ENCODE peak calls at places on chromosome 14, in seven cellular contexts. W, G, R, F, U, N and I are unnamed samples.

GRCh38 chr14:34266344-34266743 is 195.7 kb downstream of the SPTSSA start:
- DNase-seq in U (no peak), W (no peak), G (no peak), F (no peak), N (no peak), R (no peak), I (no peak)

GRCh38 chr14:98946995-98947394 is 325.0 kb downstream of the BCL11B start:
- DNase-seq in R (peak; percentile 24), N (no peak), G (no peak), U (no peak), F (peak; percentile 32), W (no peak), I (no peak)

GRCh38 chr14:103199141-103199540 is 75.9 kb downstream of the TNFAIP2 start:
- DNase-seq in N (no peak), R (no peak), F (no peak), G (no peak), U (no peak), W (no peak), I (no peak)

GRCh38 chr14:23645812-23646647 is 9.9 kb downstream of the DHRS2 start:
- DNase-seq in W (no peak), F (no peak), R (no peak), G (no peak), U (no peak), N (no peak), I (no peak)

GRCh38 chr14:53670701-53671100 is 285.9 kb downstream of the BMP4 start:
- DNase-seq in R (no peak), N (no peak), W (no peak), F (no peak), U (no peak), G (no peak), I (no peak)

GRCh38 chr14:103546651-103547454 is 15.6 kb downstream of the BAG5 start:
- DNase-seq in W (peak; percentile 84), U (peak; percentile 80), N (no peak), F (peak; percentile 83), G (peak; percentile 60), R (peak; percentile 72), I (peak; percentile 71)

GRCh38 chr14:55120466-55121144 is 8.4 kb upstream of the LGALS3 start:
- DNase-seq in N (no peak), G (no peak), U (no peak), R (no peak), F (no peak), W (peak; percentile 60), I (no peak)

GRCh38 chr14:84458881-84459280 is 1071.1 kb upstream of the FLRT2 start:
- DNase-seq in W (no peak), R (no peak), F (no peak), N (no peak), G (no peak), U (no peak), I (no peak)

GRCh38 chr14:95533391-95533821 is 1.4 kb upstream of the GLRX5 start:
- DNase-seq in G (no peak), U (no peak), W (no peak), R (no peak), F (no peak), N (no peak), I (no peak)

GRCh38 chr14:73251516-73252215 is 14.4 kb downstream of the PAPLN start:
- DNase-seq in R (no peak), G (no peak), W (no peak), F (no peak), N (no peak), U (no peak), I (no peak)

GRCh38 chr14:68978550-68978911 is 571 bp downstream of the ACTN1 start:
- DNase-seq in F (peak; percentile 80), U (peak; percentile 67), N (no peak), R (peak; percentile 71), G (no peak), W (peak; percentile 79), I (peak; percentile 25)

GRCh38 chr14:58131386-58131785 is 20.6 kb downstream of the ARMH4 start:
- DNase-seq in N (no peak), W (no peak), F (no peak), G (no peak), R (no peak), U (no peak), I (no peak)

GRCh38 chr14:23174785-23175184 is 8.7 kb downstream of the SLC7A8 start:
- DNase-seq in F (no peak), U (no peak), N (no peak), R (no peak), W (no peak), G (no peak), I (no peak)

GRCh38 chr14:69238883-69239282 is 21.1 kb upstream of the GALNT16 start:
- DNase-seq in R (no peak), F (no peak), G (no peak), N (no peak), W (no peak), U (no peak), I (no peak)

GRCh38 chr14:100221419-100222218 is 17.3 kb upstream of the YY1 start:
- DNase-seq in G (peak; percentile 31), W (peak; percentile 80), F (no peak), N (no peak), U (peak; percentile 49), R (peak; percentile 39), I (peak; percentile 76)

GRCh38 chr14:105484069-105484996 is 2.4 kb upstream of the CRIP1 start:
- DNase-seq in N (no peak), W (peak; percentile 73), F (no peak), U (no peak), G (no peak), R (peak; percentile 63), I (peak; percentile 79)

GRCh38 chr14:102170061-102170460 is 30.4 kb downstream of the WDR20 start:
- DNase-seq in R (no peak), W (no peak), N (no peak), F (no peak), G (no peak), U (no peak), I (no peak)

GRCh38 chr14:96470331-96470730 is 31.9 kb upstream of the PAPOLA start:
- DNase-seq in U (no peak), R (no peak), W (no peak), G (no peak), F (no peak), N (no peak), I (no peak)

GRCh38 chr14:58884442-58884841 is 246.7 kb downstream of the DACT1 start:
- DNase-seq in R (no peak), F (no peak), U (no peak), W (no peak), N (no peak), G (no peak), I (no peak)

GRCh38 chr14:20707622-20708021 is 19.1 kb downstream of the ANG start:
- DNase-seq in U (peak; percentile 75), R (no peak), W (no peak), G (no peak), F (no peak), N (no peak), I (no peak)

GRCh38 chr14:104393898-104394605 is 185.5 kb upstream of the C14orf180 start:
- DNase-seq in G (peak; percentile 63), F (peak; percentile 7), N (no peak), R (peak; percentile 69), W (peak; percentile 67), U (peak; percentile 30), I (peak; percentile 83)

GRCh38 chr14:102849522-102850379 is 72.5 kb downstream of the TRAF3 start:
- DNase-seq in U (no peak), F (no peak), W (no peak), N (no peak), G (no peak), R (no peak), I (no peak)

GRCh38 chr14:23398348-23398747 is 9.7 kb downstream of the MYH6 start:
- DNase-seq in G (no peak), R (no peak), F (no peak), W (no peak), U (no peak), N (no peak), I (no peak)

GRCh38 chr14:31926123-31926522 is 151.0 kb upstream of the ARHGAP5 start:
- DNase-seq in U (no peak), W (no peak), N (no peak), G (no peak), F (no peak), R (no peak), I (peak; percentile 47)

DNA sequence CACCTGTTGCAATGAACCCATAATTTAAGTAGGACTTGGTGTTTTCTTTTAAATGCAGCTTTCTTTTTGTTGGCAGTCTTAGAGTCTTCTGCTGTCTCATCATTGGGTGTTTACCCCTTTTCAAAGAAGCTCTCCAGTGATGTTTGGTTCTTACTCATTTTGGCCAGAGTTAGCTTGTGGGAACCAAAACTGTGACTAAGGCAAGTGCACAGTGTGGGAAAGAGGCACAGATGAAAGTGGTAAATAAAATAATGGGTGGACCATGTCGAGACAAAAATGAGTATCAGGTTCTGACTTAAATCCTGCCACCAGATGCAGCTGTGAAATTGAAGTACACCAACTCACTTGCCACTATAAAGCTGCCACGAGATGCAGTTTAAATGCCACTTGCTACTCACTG is 615.4 kb upstream of the MIS18BP1 start:
- DNase-seq in F (no peak), R (no peak), W (no peak), U (no peak), N (no peak), G (no peak), I (no peak)
- H3K4me3 ChIP-seq in F (no peak overlapping the region), R (no peak overlapping the region), W (no peak overlapping the region), U (no peak overlapping the region), N (no peak overlapping the region), G (no peak overlapping the region), I (no peak overlapping the region)

DNA sequence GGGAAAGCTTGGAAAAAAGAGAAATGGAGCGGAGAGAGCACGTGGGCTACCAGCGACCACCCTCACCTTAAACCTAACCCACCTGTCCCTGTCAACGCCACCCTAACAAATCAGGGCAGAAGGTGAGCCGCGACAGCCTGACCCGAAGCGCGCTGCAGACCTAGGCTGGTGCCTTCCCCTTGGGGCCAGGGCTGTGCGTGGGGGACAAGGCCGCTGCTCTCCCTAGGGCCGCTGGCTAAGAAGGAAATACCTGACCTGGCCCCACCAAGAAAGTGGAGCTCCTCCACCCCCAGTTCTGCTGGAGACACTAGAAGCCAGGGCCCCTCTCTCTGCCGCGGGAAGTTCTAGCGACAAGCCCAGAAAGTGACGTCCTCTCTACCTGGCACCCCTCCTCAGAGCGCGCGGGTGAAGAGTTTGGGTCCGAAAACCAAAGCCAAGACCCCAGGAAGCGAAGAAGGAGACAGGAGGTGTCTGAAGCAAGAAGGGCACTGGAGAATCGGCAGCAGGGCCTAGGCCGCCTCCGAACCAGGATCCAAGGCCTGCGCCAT is 7.5 kb downstream of the SIX1 start:
- DNase-seq in U (no peak), R (no peak), G (no peak), W (no peak), F (no peak), N (no peak), I (no peak)
- H3K27me3 ChIP-seq in U (peaks cover 5% of the 10 kb centered on the region), R (peaks cover 100% of the 10 kb centered on the region), G (peaks cover 53% of the 10 kb centered on the region), W (peaks cover 100% of the 10 kb centered on the region), F (peaks cover 8% of the 10 kb centered on the region), N (peaks cover 30% of the 10 kb centered on the region), I (peaks cover 82% of the 10 kb centered on the region)

GRCh38 chr14:106826833-106827369 is 1300.5 kb downstream of the TMEM121 start:
- DNase-seq in W (no peak), R (no peak), U (no peak), G (no peak), N (no peak), F (no peak), I (no peak)
- H3K9me3 ChIP-seq in W (no peaks in the 10 kb centered on the region), R (no peaks in the 10 kb centered on the region), U (peaks cover 3% of the 10 kb centered on the region), G (no peaks in the 10 kb centered on the region), N (no peaks in the 10 kb centered on the region), F (no peaks in the 10 kb centered on the region), I (no peaks in the 10 kb centered on the region)

DNA sequence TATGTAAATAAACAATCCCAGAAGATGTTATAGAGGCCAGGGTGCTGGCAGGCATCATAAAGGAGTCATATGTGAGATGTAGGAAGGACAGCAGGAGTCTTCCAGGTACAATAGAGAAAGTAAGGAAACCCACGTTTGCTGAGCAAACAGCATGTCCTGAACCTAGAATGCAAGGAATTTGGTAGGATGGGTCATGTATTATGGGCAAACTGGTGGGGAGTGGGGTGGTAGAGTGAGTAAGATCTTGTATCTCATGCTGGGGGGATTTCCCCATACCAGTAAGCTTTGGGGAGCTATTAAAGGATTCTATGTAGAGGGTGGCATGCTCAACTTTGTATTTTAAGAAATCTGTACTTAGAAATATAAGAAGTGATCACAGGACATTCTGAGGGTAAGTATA is 41.0 kb downstream of the CDKL1 start:
- DNase-seq in U (no peak), G (no peak), W (no peak), R (no peak), N (no peak), F (no peak), I (no peak)
- H3K4me3 ChIP-seq in U (no peak overlapping the region), G (no peak overlapping the region), W (no peak overlapping the region), R (no peak overlapping the region), N (no peak overlapping the region), F (no peak overlapping the region), I (no peak overlapping the region)